ENCODE peak calls at places on chromosomes 5 and 9, in seven cellular contexts. B is testis, A is H9, P is psoas muscle, V is GM23248, X is cardiac muscle cell, I is K562. M is an unnamed sample.

GRCh38 chr5:37552770-37553719 is 173.9 kb downstream of the WDR70 start:
- DNase-seq in B (no peak), V (no peak), I (peak; percentile 92), A (no peak), X (peak; percentile 97), P (no peak), M (no peak)

GRCh38 chr9:124268248-124268647 is 10.5 kb downstream of the NEK6 start:
- DNase-seq in I (no peak), B (no peak), P (no peak), X (no peak), A (no peak), V (no peak), M (no peak)

GRCh38 chr5:11504794-11505193 is 399.5 kb downstream of the CTNND2 start:
- DNase-seq in P (no peak), I (no peak), A (no peak), X (peak; percentile 8), B (no peak), V (peak; percentile 32), M (no peak)

GRCh38 chr9:111481885-111482636 is 2.1 kb downstream of the ECPAS start:
- DNase-seq in P (peak; percentile 27), X (peak; percentile 63), I (peak; percentile 30), B (no peak), V (peak; percentile 55), A (no peak), M (no peak)

GRCh38 chr5:169913479-169913878 is 66.8 kb downstream of the INSYN2B start:
- DNase-seq in A (no peak), P (no peak), V (peak; percentile 28), X (peak; percentile 37), I (no peak), B (no peak), M (no peak)

GRCh38 chr5:109485030-109485429 is 75.3 kb upstream of the PJA2 start:
- DNase-seq in X (peak; percentile 11), A (no peak), B (peak; percentile 78), P (peak; percentile 63), I (peak; percentile 28), V (peak; percentile 11), M (no peak)

GRCh38 chr9:38036359-38037084 is 32.5 kb downstream of the SHB start:
- DNase-seq in I (peak; percentile 75), B (peak; percentile 70), P (peak; percentile 34), A (no peak), X (peak; percentile 77), V (peak; percentile 97), M (no peak)

GRCh38 chr5:101517795-101518194 is 614.7 kb upstream of the ST8SIA4 start:
- DNase-seq in B (no peak), X (no peak), A (no peak), I (no peak), P (no peak), V (no peak), M (no peak)

GRCh38 chr9:98317134-98317857 is 61.8 kb upstream of the TBC1D2 start:
- DNase-seq in V (peak; percentile 84), A (no peak), I (no peak), X (no peak), P (no peak), B (no peak), M (no peak)

GRCh38 chr5:16666861-16667481 is 50.2 kb upstream of the RETREG1 start:
- DNase-seq in B (peak; percentile 52), I (no peak), P (no peak), A (no peak), X (peak; percentile 71), V (peak; percentile 29), M (no peak)

GRCh38 chr5:180601591-180602480 is 10.5 kb upstream of the SCGB3A1 start:
- DNase-seq in P (no peak), X (no peak), V (no peak), A (peak; percentile 23), B (peak; percentile 41), I (no peak), M (no peak)

GRCh38 chr5:163104496-163104895 is 332.9 kb upstream of the CCNG1 start:
- DNase-seq in P (no peak), A (peak; percentile 57), B (peak; percentile 17), I (no peak), V (no peak), X (no peak), M (no peak)

GRCh38 chr5:66727630-66728029 is 131.4 kb downstream of the MAST4 start:
- DNase-seq in V (no peak), I (no peak), X (no peak), B (no peak), A (no peak), P (no peak), M (no peak)

GRCh38 chr5:113345261-113345940 is 89.4 kb downstream of the TSSK1B start:
- DNase-seq in X (peak; percentile 90), V (peak; percentile 38), A (no peak), P (no peak), I (no peak), B (no peak), M (no peak)

DNA sequence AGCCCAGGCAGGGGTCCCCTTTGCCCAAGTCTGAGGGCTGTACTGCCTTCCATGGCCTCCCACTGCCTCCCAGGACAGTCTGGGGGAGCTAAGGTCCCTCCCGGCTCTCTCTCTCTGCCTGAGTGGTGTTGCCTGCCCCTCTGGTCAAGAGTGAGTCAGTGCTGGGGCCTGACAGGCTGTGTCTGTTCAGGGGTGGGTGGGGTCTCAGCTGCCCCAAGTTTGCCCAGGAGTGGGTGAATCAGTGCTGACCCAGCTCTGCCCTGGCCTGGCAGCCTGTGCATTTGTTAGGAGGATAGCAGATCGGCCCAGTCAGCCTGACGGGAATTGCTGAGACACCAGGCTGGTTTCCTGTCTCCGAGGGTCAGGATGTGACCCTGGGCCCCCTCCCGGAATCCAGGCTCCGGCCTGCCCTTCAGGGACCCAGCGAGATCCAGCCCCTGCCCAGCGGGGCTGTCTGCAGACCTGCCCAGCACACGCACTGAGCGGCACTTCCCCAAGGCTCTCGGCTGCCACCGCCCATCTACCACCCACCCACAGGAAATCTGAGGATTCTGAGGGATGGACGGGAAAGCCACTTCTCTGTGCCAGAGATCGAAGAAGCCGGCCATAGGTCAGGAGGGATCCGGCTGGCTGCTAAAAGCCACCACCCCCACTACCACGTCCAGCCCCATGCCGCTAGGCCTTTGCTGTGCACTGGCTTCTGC is 15.9 kb downstream of the ENG start:
- DNase-seq in X (peak; percentile 94), I (no peak), P (peak; percentile 90), A (no peak), V (peak; percentile 99), B (peak; percentile 62), M (no peak)
- H3K4me1 ChIP-seq in X (peaks cover 34% of the 10 kb centered on the region), I (peaks cover 24% of the 10 kb centered on the region), P (peaks cover 18% of the 10 kb centered on the region), A (no peaks in the 10 kb centered on the region), V (peaks cover 50% of the 10 kb centered on the region), B (peaks cover 61% of the 10 kb centered on the region), M (no peaks in the 10 kb centered on the region)

GRCh38 chr9:130780865-130781504 is 54.1 kb upstream of the ABL1 start:
- DNase-seq in V (peak; percentile 98), A (no peak), P (peak; percentile 69), X (peak; percentile 99), I (no peak), B (peak; percentile 75), M (no peak)

GRCh38 chr9:130782883-130783537 is 52.0 kb upstream of the ABL1 start:
- DNase-seq in A (no peak), V (no peak), I (no peak), P (no peak), X (peak; percentile 31), B (no peak), M (no peak)

GRCh38 chr9:130785053-130785452 is 50.0 kb upstream of the ABL1 start:
- DNase-seq in A (no peak), I (no peak), V (no peak), B (no peak), X (no peak), P (no peak), M (no peak)

GRCh38 chr9:130779153-130779855 is 55.8 kb upstream of the ABL1 start:
- DNase-seq in P (no peak), A (no peak), I (no peak), B (no peak), X (no peak), V (peak; percentile 80), M (no peak)

DNA sequence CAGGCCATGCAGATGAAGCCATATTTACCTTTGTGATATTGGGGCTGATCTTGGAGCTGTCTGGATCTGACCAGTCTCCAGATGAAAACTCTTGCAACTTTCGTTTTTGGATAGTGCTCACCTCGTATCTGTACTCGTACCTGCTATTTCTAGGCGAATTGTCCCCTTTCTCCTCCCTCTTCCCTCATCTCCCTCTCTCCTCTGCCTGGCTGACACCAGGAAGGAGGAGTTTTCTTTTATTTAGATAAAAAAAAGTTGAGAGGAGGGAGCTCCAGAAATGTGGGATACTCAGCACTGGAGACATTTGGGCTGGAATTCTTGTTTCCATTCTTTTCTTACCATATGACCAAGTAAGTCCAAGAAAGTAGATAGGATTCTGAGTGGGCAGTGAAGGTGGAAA is 54.6 kb upstream of the ABL1 start:
- DNase-seq in B (no peak), P (no peak), I (no peak), V (peak; percentile 49), A (no peak), X (no peak), M (no peak)
- H3K4me1 ChIP-seq in B (peaks cover 18% of the 10 kb centered on the region), P (peaks cover 60% of the 10 kb centered on the region), I (peaks cover 3% of the 10 kb centered on the region), V (peaks cover 52% of the 10 kb centered on the region), A (no peaks in the 10 kb centered on the region), X (peaks cover 11% of the 10 kb centered on the region), M (no peaks in the 10 kb centered on the region)

DNA sequence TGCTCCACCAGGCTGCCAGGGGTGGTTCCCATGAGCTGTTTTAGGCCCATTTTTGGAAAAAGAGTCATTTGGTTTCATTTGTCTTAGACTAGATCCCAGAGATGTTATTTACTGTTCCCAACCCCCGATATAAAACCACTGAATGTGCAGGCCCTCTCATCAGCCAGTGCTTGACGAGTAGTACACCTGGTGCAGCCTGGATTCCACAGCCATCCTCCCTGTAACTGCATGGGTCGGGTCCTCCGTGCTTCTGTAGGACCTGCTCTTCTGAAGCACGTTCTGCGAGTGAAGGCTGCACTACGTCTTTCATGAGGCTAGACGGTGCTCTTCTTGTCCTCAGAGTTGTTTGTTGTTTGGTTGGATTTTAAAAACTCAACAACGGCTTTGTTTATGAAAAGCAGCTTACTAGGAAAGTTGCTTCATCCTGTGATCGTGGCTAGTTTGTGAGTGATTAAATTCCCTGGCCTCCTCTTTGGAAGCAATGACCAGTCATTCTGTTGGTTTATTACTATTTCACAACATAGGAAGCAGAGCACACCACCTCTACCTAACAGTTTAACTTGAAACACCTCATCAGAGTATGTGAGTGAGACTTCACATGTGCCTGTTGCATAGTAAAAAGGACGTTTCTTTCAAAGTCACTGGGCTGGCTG is 135.2 kb downstream of the AOPEP start:
- DNase-seq in V (peak; percentile 94), B (no peak), P (no peak), A (no peak), X (peak; percentile 77), I (no peak), M (no peak)
- H3K4me1 ChIP-seq in V (peaks cover 48% of the 10 kb centered on the region), B (peaks cover 12% of the 10 kb centered on the region), P (peaks cover 41% of the 10 kb centered on the region), A (peaks cover 5% of the 10 kb centered on the region), X (peaks cover 29% of the 10 kb centered on the region), I (no peaks in the 10 kb centered on the region), M (peaks cover 29% of the 10 kb centered on the region)

GRCh38 chr9:8725635-8726034 is 926.1 kb upstream of the DMAC1 start:
- DNase-seq in A (no peak), I (no peak), B (no peak), P (no peak), V (no peak), X (no peak), M (no peak)

GRCh38 chr9:8726692-8727091 is 927.1 kb upstream of the DMAC1 start:
- DNase-seq in X (no peak), B (no peak), A (no peak), P (no peak), V (no peak), I (no peak), M (no peak)

GRCh38 chr9:8719833-8720486 is 920.4 kb upstream of the DMAC1 start:
- DNase-seq in V (no peak), B (no peak), I (no peak), X (no peak), P (no peak), A (no peak), M (no peak)

GRCh38 chr9:8724284-8725018 is 924.9 kb upstream of the DMAC1 start:
- DNase-seq in A (no peak), P (no peak), X (peak; percentile 3), I (no peak), B (peak; percentile 51), V (no peak), M (no peak)

GRCh38 chr9:8723195-8723594 is 923.6 kb upstream of the DMAC1 start:
- DNase-seq in V (no peak), B (no peak), A (no peak), P (no peak), X (no peak), I (no peak), M (no peak)
- H3K4me1 ChIP-seq in V (no peaks in the 10 kb centered on the region), B (no peaks in the 10 kb centered on the region), A (no peaks in the 10 kb centered on the region), P (no peaks in the 10 kb centered on the region), X (peaks cover 7% of the 10 kb centered on the region), I (no peaks in the 10 kb centered on the region), M (no peaks in the 10 kb centered on the region)